ENCODE peak calls at places on chromosomes 13 and 19, in nine cellular contexts. I is GM23248; A is uterus; B is IMR-90; O is transverse colon; H is MM.1S; Z is A549; L is body of pancreas; R is CD8-positive, alpha-beta memory T cell. G is an unnamed sample. For H3K4me1, the result is how much of the 10 kb centered on the place peaks cover.

GRCh38 chr19:40523322-40524047 is 53.2 kb upstream of the SHKBP1 start:
- DNase-seq in I (peak), O (peak), R (peak), Z (peak), L (peak), B (peak), H (peak), A (peak), G (peak)

GRCh38 chr13:51646041-51646670 is 61.9 kb downstream of the WDFY2 start:
- DNase-seq in A (no peak), O (no peak), H (no peak), B (no peak), L (no peak), I (no peak), Z (no peak), R (peak), G (no peak)

GRCh38 chr19:16197188-16197621 is 506 bp upstream of the AP1M1 start:
- DNase-seq in Z (no peak), R (no peak), I (peak), O (no peak), H (no peak), L (no peak), B (peak), A (no peak), G (no peak)

GRCh38 chr19:54319049-54319448 is 6.1 kb upstream of the LILRA5 start:
- DNase-seq in I (no peak), B (no peak), O (no peak), L (no peak), Z (no peak), H (no peak), R (no peak), A (no peak), G (no peak)

GRCh38 chr19:16185925-16186234 is 670 bp downstream of the FAM32A start:
- DNase-seq in R (no peak), A (no peak), Z (no peak), L (no peak), H (peak), B (no peak), I (no peak), O (no peak), G (no peak)

GRCh38 chr13:96710166-96710866 is 284.0 kb downstream of the OXGR1 start:
- DNase-seq in Z (no peak), H (peak), L (no peak), O (no peak), R (no peak), I (no peak), B (no peak), A (no peak), G (no peak)

GRCh38 chr13:50450279-50450678 is 393.2 kb downstream of the DLEU7 start:
- DNase-seq in B (no peak), A (no peak), H (no peak), O (no peak), R (no peak), L (no peak), Z (no peak), I (no peak), G (no peak)

GRCh38 chr19:40594251-40594650 is 6.9 kb upstream of the LTBP4 start:
- DNase-seq in R (no peak), I (peak), Z (no peak), B (no peak), H (no peak), A (no peak), O (no peak), L (no peak), G (no peak)

GRCh38 chr19:44907613-44908012 is 2.0 kb downstream of the APOE start:
- DNase-seq in B (no peak), A (no peak), Z (no peak), O (no peak), I (no peak), H (no peak), R (no peak), L (no peak), G (no peak)

GRCh38 chr19:6032827-6033226 is 54.9 kb upstream of the RANBP3 start:
- DNase-seq in I (no peak), B (no peak), Z (no peak), H (no peak), L (no peak), O (no peak), R (no peak), A (peak), G (peak)

GRCh38 chr13:45107539-45107938 is 12.8 kb upstream of the GTF2F2 start:
- DNase-seq in R (no peak), O (no peak), B (no peak), I (no peak), Z (no peak), H (no peak), L (no peak), A (no peak), G (no peak)

GRCh38 chr13:105135852-105136251 is 1399.6 kb downstream of the EFNB2 start:
- DNase-seq in I (no peak), O (no peak), L (no peak), R (no peak), Z (no peak), A (no peak), H (no peak), B (no peak), G (no peak)
- H3K4me1 ChIP-seq in I (under half), O (under half), L (under half), R (under half), Z (under half), A (under half), H (under half), B (under half), G (under half)

GRCh38 chr19:18684642-18684993 is 1.1 kb downstream of the CRTC1 start:
- DNase-seq in A (no peak), R (no peak), Z (no peak), O (no peak), B (no peak), I (no peak), H (no peak), L (no peak), G (no peak)
- H3K4me3 ChIP-seq in A (no peak), R (peak), Z (peak), O (no peak), B (peak), I (peak), H (peak), L (no peak), G (no peak)

GRCh38 chr19:29873801-29874575 is 62.2 kb downstream of the CCNE1 start:
- DNase-seq in A (no peak), L (no peak), Z (no peak), H (no peak), O (no peak), B (no peak), I (no peak), R (no peak), G (no peak)

GRCh38 chr19:29875931-29876330 is 64.1 kb downstream of the CCNE1 start:
- DNase-seq in B (no peak), O (no peak), Z (no peak), I (no peak), R (no peak), L (no peak), A (no peak), H (no peak), G (no peak)

GRCh38 chr19:29871143-29871542 is 59.4 kb downstream of the CCNE1 start:
- DNase-seq in H (no peak), O (no peak), A (no peak), L (no peak), Z (no peak), R (no peak), I (no peak), B (no peak), G (no peak)

GRCh38 chr19:29872224-29872731 is 60.5 kb downstream of the CCNE1 start:
- DNase-seq in B (no peak), L (no peak), Z (no peak), O (no peak), A (no peak), R (no peak), H (no peak), I (peak), G (no peak)

GRCh38 chr19:29873024-29873800 is 61.4 kb downstream of the CCNE1 start:
- DNase-seq in O (peak), L (peak), B (no peak), H (peak), A (peak), Z (peak), I (peak), R (peak), G (peak)
- H3K27ac ChIP-seq in O (no peak), L (no peak), B (no peak), H (no peak), A (no peak), Z (peak), I (no peak), R (no peak), G (no peak)

DNA sequence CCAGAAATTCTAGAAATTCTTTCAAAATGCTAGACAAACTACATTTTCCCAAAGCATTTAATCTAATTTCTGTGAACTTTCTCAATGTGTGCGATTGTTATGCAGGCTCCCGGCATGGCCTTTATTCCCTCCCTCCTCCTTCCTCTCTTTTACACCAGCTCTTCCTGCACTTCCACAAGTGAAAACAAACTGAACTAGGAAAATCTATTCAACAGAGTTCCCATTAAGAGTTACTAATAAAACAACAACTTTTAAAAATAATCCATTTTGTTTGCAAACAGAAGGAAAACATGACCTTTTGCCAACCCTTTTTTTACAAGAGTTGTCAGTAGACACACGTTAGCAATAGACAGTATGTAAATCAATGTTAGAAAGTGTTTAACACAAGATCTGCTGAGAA is 98.2 kb downstream of the FOXO1 start:
- DNase-seq in H (no peak), O (no peak), A (no peak), B (no peak), R (no peak), I (no peak), Z (no peak), L (no peak), G (no peak)
- H3K4me1 ChIP-seq in H (under half), O (under half), A (under half), B (under half), R (half or more), I (under half), Z (under half), L (half or more), G (under half)

DNA sequence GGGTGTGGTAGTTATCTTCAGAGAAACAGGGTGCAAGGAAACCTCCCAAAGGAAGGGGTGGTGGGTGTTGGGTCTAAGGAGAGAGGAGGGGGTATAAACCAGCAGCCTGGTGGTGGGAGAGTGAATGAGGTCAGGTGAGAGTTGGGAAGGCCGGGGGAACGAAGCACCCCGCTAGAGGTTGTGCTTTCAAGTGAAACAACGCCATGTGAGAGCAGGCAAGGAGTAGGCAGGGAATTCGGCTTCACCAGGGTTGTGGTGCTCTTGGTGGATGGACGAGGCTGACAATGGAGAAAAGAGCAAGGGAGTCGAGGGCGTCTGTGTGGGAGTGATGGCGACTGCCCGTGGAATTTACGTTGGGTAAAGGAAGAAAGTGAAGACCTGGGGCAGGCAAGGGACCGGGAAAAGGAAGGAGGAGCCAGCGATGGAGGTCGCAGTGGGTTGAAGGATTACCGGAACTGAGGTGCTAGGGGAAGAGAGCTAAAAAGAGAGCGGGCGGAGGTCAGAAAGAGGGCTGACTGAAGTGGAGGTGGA is 2.1 kb upstream of the MLNR start:
- DNase-seq in H (no peak), O (no peak), B (no peak), Z (no peak), L (no peak), I (no peak), R (no peak), A (no peak), G (no peak)
- H3K4me3 ChIP-seq in H (no peak), O (no peak), B (no peak), Z (no peak), L (no peak), I (no peak), R (no peak), A (no peak), G (no peak)

DNA sequence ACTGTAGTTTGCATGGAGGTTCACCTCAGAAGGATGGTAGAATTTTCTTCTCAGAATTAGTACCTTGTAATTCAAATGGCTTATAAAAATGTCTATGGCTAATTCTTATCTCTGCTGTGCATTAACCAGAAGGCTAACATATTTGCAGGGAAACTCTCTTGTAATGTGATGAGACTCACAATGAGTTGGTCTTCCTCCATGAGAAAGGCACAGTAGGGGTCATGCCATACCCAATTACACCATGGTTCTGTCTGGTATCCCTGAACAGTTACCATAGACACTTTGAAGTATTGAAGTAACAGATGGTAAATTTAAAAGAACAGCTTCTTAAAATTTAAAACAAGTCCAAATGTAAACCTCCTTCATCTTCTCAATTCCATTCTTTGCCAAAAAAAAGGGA is 22.7 kb upstream of the SLAIN1 start:
- DNase-seq in R (no peak), B (no peak), O (no peak), Z (no peak), I (no peak), H (no peak), A (no peak), L (no peak), G (no peak)
- H3K27ac ChIP-seq in R (no peak), B (no peak), O (no peak), Z (no peak), I (no peak), H (no peak), A (no peak), L (no peak), G (no peak)